ENCODE peak calls at places on chromosomes 7 and 10, in nine cellular contexts. One of them, this sample, is unnamed.

GRCh38 chr10:16689227-16689626 is 128.0 kb downstream of the RSU1 start:
- DNase-seq in activated CD4-positive, alpha-beta T cell treated with anti-CD3 and anti-CD28 coated beads, Interleukin-2, amount 50 U/mL, for 48 hours: no peak
- DNase-seq in midbrain: no peak
- DNase-seq in RPMI8226: no peak
- DNase-seq in ovary: no peak
- DNase-seq in GDM1: no peak
- DNase-seq in T-cell: no peak
- DNase-seq in mucosa of descending colon: no peak
- DNase-seq in NCI-H146: no peak
- DNase-seq in this sample: no peak

GRCh38 chr7:100559127-100559526 is 14.6 kb downstream of the SAP25 start:
- DNase-seq in activated CD4-positive, alpha-beta T cell treated with anti-CD3 and anti-CD28 coated beads, Interleukin-2, amount 50 U/mL, for 48 hours: no peak
- DNase-seq in midbrain: no peak
- DNase-seq in RPMI8226: no peak
- DNase-seq in ovary: no peak
- DNase-seq in GDM1: no peak
- DNase-seq in T-cell: no peak
- DNase-seq in mucosa of descending colon: no peak
- DNase-seq in NCI-H146: no peak
- DNase-seq in this sample: no peak

GRCh38 chr7:104267701-104268368 is 60.0 kb upstream of the ORC5 start:
- DNase-seq in activated CD4-positive, alpha-beta T cell treated with anti-CD3 and anti-CD28 coated beads, Interleukin-2, amount 50 U/mL, for 48 hours: no peak
- DNase-seq in midbrain: peak
- DNase-seq in RPMI8226: no peak
- DNase-seq in ovary: no peak
- DNase-seq in GDM1: no peak
- DNase-seq in T-cell: no peak
- DNase-seq in mucosa of descending colon: no peak
- DNase-seq in NCI-H146: no peak
- DNase-seq in this sample: no peak

GRCh38 chr10:122124808-122125207 is 135.8 kb downstream of the TACC2 start:
- DNase-seq in activated CD4-positive, alpha-beta T cell treated with anti-CD3 and anti-CD28 coated beads, Interleukin-2, amount 50 U/mL, for 48 hours: no peak
- DNase-seq in midbrain: no peak
- DNase-seq in RPMI8226: no peak
- DNase-seq in ovary: no peak
- DNase-seq in GDM1: no peak
- DNase-seq in T-cell: no peak
- DNase-seq in mucosa of descending colon: no peak
- DNase-seq in NCI-H146: no peak
- DNase-seq in this sample: no peak

GRCh38 chr7:2821842-2822507 is 22.1 kb downstream of the GNA12 start:
- DNase-seq in activated CD4-positive, alpha-beta T cell treated with anti-CD3 and anti-CD28 coated beads, Interleukin-2, amount 50 U/mL, for 48 hours: no peak
- DNase-seq in midbrain: no peak
- DNase-seq in RPMI8226: no peak
- DNase-seq in ovary: peak
- DNase-seq in GDM1: no peak
- DNase-seq in T-cell: no peak
- DNase-seq in mucosa of descending colon: no peak
- DNase-seq in NCI-H146: no peak
- DNase-seq in this sample: no peak

GRCh38 chr7:99504603-99505323 is at the start of gene ZKSCAN5:
- DNase-seq in activated CD4-positive, alpha-beta T cell treated with anti-CD3 and anti-CD28 coated beads, Interleukin-2, amount 50 U/mL, for 48 hours: peak
- DNase-seq in midbrain: peak
- DNase-seq in RPMI8226: peak
- DNase-seq in ovary: peak
- DNase-seq in GDM1: peak
- DNase-seq in T-cell: peak
- DNase-seq in mucosa of descending colon: peak
- DNase-seq in NCI-H146: peak
- DNase-seq in this sample: peak

GRCh38 chr10:43074827-43075611 is 1.9 kb upstream of the RET start:
- DNase-seq in activated CD4-positive, alpha-beta T cell treated with anti-CD3 and anti-CD28 coated beads, Interleukin-2, amount 50 U/mL, for 48 hours: no peak
- DNase-seq in midbrain: no peak
- DNase-seq in RPMI8226: no peak
- DNase-seq in ovary: no peak
- DNase-seq in GDM1: no peak
- DNase-seq in T-cell: no peak
- DNase-seq in mucosa of descending colon: no peak
- DNase-seq in NCI-H146: no peak
- DNase-seq in this sample: no peak

GRCh38 chr10:62239994-62240393 is 28.6 kb downstream of the RTKN2 start:
- DNase-seq in activated CD4-positive, alpha-beta T cell treated with anti-CD3 and anti-CD28 coated beads, Interleukin-2, amount 50 U/mL, for 48 hours: no peak
- DNase-seq in midbrain: no peak
- DNase-seq in RPMI8226: no peak
- DNase-seq in ovary: no peak
- DNase-seq in GDM1: no peak
- DNase-seq in T-cell: no peak
- DNase-seq in mucosa of descending colon: no peak
- DNase-seq in NCI-H146: no peak
- DNase-seq in this sample: no peak

GRCh38 chr10:120456143-120456625 is 843 bp upstream of the PLPP4 start:
- DNase-seq in activated CD4-positive, alpha-beta T cell treated with anti-CD3 and anti-CD28 coated beads, Interleukin-2, amount 50 U/mL, for 48 hours: no peak
- DNase-seq in midbrain: no peak
- DNase-seq in RPMI8226: peak
- DNase-seq in ovary: no peak
- DNase-seq in GDM1: no peak
- DNase-seq in T-cell: no peak
- DNase-seq in mucosa of descending colon: no peak
- DNase-seq in NCI-H146: peak
- DNase-seq in this sample: no peak

This sample was measured in stimulated activated effector memory CD8-positive, alpha-beta T cell treated with anti-CD3 and anti-CD28 coated beads, Interleukin-12 subunit alpha, Interleukin-12 subunit beta, amount 100 ng/mL, for 72 hours.